ENCODE peak calls at places on chromosomes 3 and 15, in eight cellular contexts. I is NB4, C is progenitor cell of endocrine pancreas, G is HepG2, P is GM03348, A is fibroblast of lung, O is germinal center, Z is A172. M is an unnamed sample.

GRCh38 chr3:57809609-57809968 is 53.5 kb downstream of the SLMAP start:
- DNase-seq in I (no peak), C (no peak), G (no peak), P (no peak), A (no peak), O (no peak), Z (no peak), M (no peak)

GRCh38 chr15:35061171-35062163 is 23.6 kb downstream of the NANOGP8 start:
- DNase-seq in I (no peak), C (no peak), G (no peak), P (no peak), A (peak), O (no peak), Z (peak), M (no peak)

GRCh38 chr3:138915503-138916498 is 31.1 kb downstream of the FOXL2 start:
- DNase-seq in I (peak), C (peak), G (peak), P (peak), A (peak), O (peak), Z (peak), M (peak)

GRCh38 chr3:50008931-50009330 is 69.0 kb downstream of the RBM6 start:
- DNase-seq in I (peak), C (no peak), G (no peak), P (peak), A (peak), O (no peak), Z (peak), M (peak)

GRCh38 chr3:168081171-168081771 is 14.5 kb downstream of the GOLIM4 start:
- DNase-seq in I (no peak), C (no peak), G (no peak), P (no peak), A (peak), O (no peak), Z (no peak), M (no peak)

GRCh38 chr3:140470962-140471361 is 206.9 kb upstream of the TRIM42 start:
- DNase-seq in I (no peak), C (no peak), G (no peak), P (no peak), A (peak), O (no peak), Z (peak), M (peak)

GRCh38 chr3:128494152-128494650 is 1.2 kb upstream of the GATA2 start:
- DNase-seq in I (no peak), C (no peak), G (no peak), P (no peak), A (no peak), O (no peak), Z (no peak), M (no peak)

GRCh38 chr3:184145120-184145524 is 10.0 kb downstream of the EIF2B5 start:
- DNase-seq in I (peak), C (no peak), G (peak), P (peak), A (peak), O (peak), Z (peak), M (peak)

GRCh38 chr3:157500232-157500631 is 3.0 kb downstream of the VEPH1 start:
- DNase-seq in I (no peak), C (no peak), G (no peak), P (no peak), A (no peak), O (no peak), Z (peak), M (no peak)